ENCODE peak calls at places on chromosomes 13 and 19, in six cellular contexts. Z is endothelial cell; C is ELR; V is SJSA1; W is stimulated activated CD8-positive, alpha-beta memory T cell treated with anti-CD3 and anti-CD28 coated beads, Interleukin-2, amount 100 ng/mL, for 48 hours; O is left cardiac atrium. P is an unnamed sample.

GRCh38 chr13:46712524-46712923 is 84.4 kb downstream of the ESD start:
- DNase-seq in Z (no peak), C (no peak), V (no peak), W (no peak), O (no peak), P (no peak)

GRCh38 chr19:46107371-46107770 is 17.1 kb downstream of the IGFL3 start:
- DNase-seq in Z (no peak), C (no peak), V (no peak), W (no peak), O (no peak), P (no peak)

GRCh38 chr19:3975637-3976087 is 4.8 kb upstream of the DAPK3 start:
- DNase-seq in Z (no peak), C (peak), V (no peak), W (no peak), O (no peak), P (no peak)

GRCh38 chr19:44748426-44749254 is at the start of gene BCL3:
- DNase-seq in Z (no peak), C (no peak), V (peak), W (peak), O (peak), P (peak)

GRCh38 chr19:8158411-8159074 is 9.2 kb upstream of the FBN3 start:
- DNase-seq in Z (peak), C (peak), V (no peak), W (no peak), O (no peak), P (no peak)

GRCh38 chr19:54147676-54148075 is 10.1 kb downstream of the CNOT3 start:
- DNase-seq in Z (no peak), C (no peak), V (no peak), W (no peak), O (no peak), P (no peak)

GRCh38 chr19:3565177-3565576 is 7.6 kb upstream of the HMG20B start:
- DNase-seq in Z (no peak), C (peak), V (peak), W (no peak), O (no peak), P (no peak)

GRCh38 chr13:32663660-32664059 is 77.4 kb downstream of the PDS5B start:
- DNase-seq in Z (no peak), C (no peak), V (no peak), W (no peak), O (no peak), P (no peak)

GRCh38 chr19:57563547-57563946 is 3.9 kb upstream of the ZNF550 start:
- DNase-seq in Z (no peak), C (no peak), V (no peak), W (no peak), O (no peak), P (no peak)

GRCh38 chr13:29362849-29363604 is 232.5 kb downstream of the SLC7A1 start:
- DNase-seq in Z (peak), C (peak), V (no peak), W (no peak), O (peak), P (peak)

P was measured in Peyer's patch.